ENCODE peak calls at places on chromosomes 13 and 19, in six cellular contexts. One of them, this sample, is unnamed.

GRCh38 chr13:40440990-40441820 is 225.2 kb downstream of the FOXO1 start:
- DNase-seq in activated CD4-positive, alpha-beta T cell treated with anti-CD3 and anti-CD28 coated beads, Interleukin-2, amount 50 U/mL, for 48 hours: no peak
- DNase-seq in brain microvascular endothelial cell: no peak
- DNase-seq in psoas muscle: peak
- DNase-seq in NCI-H2081: no peak
- DNase-seq in H9: no peak
- DNase-seq in this sample: peak

GRCh38 chr13:108274718-108275117 is 5.2 kb downstream of the TNFSF13B start:
- DNase-seq in psoas muscle: no peak
- DNase-seq in NCI-H2081: no peak
- DNase-seq in H9: no peak
- DNase-seq in brain microvascular endothelial cell: no peak
- DNase-seq in activated CD4-positive, alpha-beta T cell treated with anti-CD3 and anti-CD28 coated beads, Interleukin-2, amount 50 U/mL, for 48 hours: no peak
- DNase-seq in this sample: no peak

GRCh38 chr19:5068251-5069090 is 99.6 kb downstream of the KDM4B start:
- DNase-seq in NCI-H2081: no peak
- DNase-seq in H9: no peak
- DNase-seq in psoas muscle: no peak
- DNase-seq in brain microvascular endothelial cell: no peak
- DNase-seq in activated CD4-positive, alpha-beta T cell treated with anti-CD3 and anti-CD28 coated beads, Interleukin-2, amount 50 U/mL, for 48 hours: no peak
- DNase-seq in this sample: no peak

GRCh38 chr13:85935868-85936467 is 136.7 kb upstream of the SLITRK6 start:
- DNase-seq in psoas muscle: no peak
- DNase-seq in NCI-H2081: no peak
- DNase-seq in H9: no peak
- DNase-seq in activated CD4-positive, alpha-beta T cell treated with anti-CD3 and anti-CD28 coated beads, Interleukin-2, amount 50 U/mL, for 48 hours: no peak
- DNase-seq in brain microvascular endothelial cell: no peak
- DNase-seq in this sample: no peak

GRCh38 chr13:47908200-47908902 is 92.7 kb downstream of the SUCLA2 start:
- DNase-seq in psoas muscle: no peak
- DNase-seq in NCI-H2081: no peak
- DNase-seq in activated CD4-positive, alpha-beta T cell treated with anti-CD3 and anti-CD28 coated beads, Interleukin-2, amount 50 U/mL, for 48 hours: no peak
- DNase-seq in H9: no peak
- DNase-seq in brain microvascular endothelial cell: peak
- DNase-seq in this sample: peak

GRCh38 chr19:6826281-6826920 is 53.9 kb downstream of the VAV1 start:
- DNase-seq in brain microvascular endothelial cell: no peak
- DNase-seq in activated CD4-positive, alpha-beta T cell treated with anti-CD3 and anti-CD28 coated beads, Interleukin-2, amount 50 U/mL, for 48 hours: no peak
- DNase-seq in H9: no peak
- DNase-seq in psoas muscle: no peak
- DNase-seq in NCI-H2081: no peak
- DNase-seq in this sample: no peak

GRCh38 chr13:38361551-38362262 is 12.1 kb downstream of the UFM1 start:
- DNase-seq in brain microvascular endothelial cell: no peak
- DNase-seq in NCI-H2081: no peak
- DNase-seq in H9: no peak
- DNase-seq in psoas muscle: no peak
- DNase-seq in activated CD4-positive, alpha-beta T cell treated with anti-CD3 and anti-CD28 coated beads, Interleukin-2, amount 50 U/mL, for 48 hours: no peak
- DNase-seq in this sample: no peak

GRCh38 chr13:99145461-99145860 is 55.2 kb upstream of the UBAC2 start:
- DNase-seq in NCI-H2081: no peak
- DNase-seq in brain microvascular endothelial cell: no peak
- DNase-seq in activated CD4-positive, alpha-beta T cell treated with anti-CD3 and anti-CD28 coated beads, Interleukin-2, amount 50 U/mL, for 48 hours: no peak
- DNase-seq in psoas muscle: no peak
- DNase-seq in H9: no peak
- DNase-seq in this sample: no peak

GRCh38 chr13:113636266-113636963 is 21.6 kb downstream of the ATP4B start:
- DNase-seq in psoas muscle: no peak
- DNase-seq in H9: no peak
- DNase-seq in activated CD4-positive, alpha-beta T cell treated with anti-CD3 and anti-CD28 coated beads, Interleukin-2, amount 50 U/mL, for 48 hours: no peak
- DNase-seq in NCI-H2081: no peak
- DNase-seq in brain microvascular endothelial cell: no peak
- DNase-seq in this sample: no peak

GRCh38 chr13:38944219-38944618 is 46.4 kb downstream of the STOML3 start:
- DNase-seq in brain microvascular endothelial cell: no peak
- DNase-seq in H9: no peak
- DNase-seq in activated CD4-positive, alpha-beta T cell treated with anti-CD3 and anti-CD28 coated beads, Interleukin-2, amount 50 U/mL, for 48 hours: no peak
- DNase-seq in psoas muscle: no peak
- DNase-seq in NCI-H2081: no peak
- DNase-seq in this sample: no peak

GRCh38 chr13:110347535-110348308 is 40.6 kb downstream of the COL4A2 start:
- DNase-seq in brain microvascular endothelial cell: peak
- DNase-seq in psoas muscle: peak
- DNase-seq in activated CD4-positive, alpha-beta T cell treated with anti-CD3 and anti-CD28 coated beads, Interleukin-2, amount 50 U/mL, for 48 hours: no peak
- DNase-seq in H9: no peak
- DNase-seq in NCI-H2081: no peak
- DNase-seq in this sample: peak

GRCh38 chr19:34475975-34476594 is 5.5 kb upstream of the WTIP start:
- DNase-seq in NCI-H2081: no peak
- DNase-seq in activated CD4-positive, alpha-beta T cell treated with anti-CD3 and anti-CD28 coated beads, Interleukin-2, amount 50 U/mL, for 48 hours: no peak
- DNase-seq in brain microvascular endothelial cell: no peak
- DNase-seq in H9: no peak
- DNase-seq in psoas muscle: no peak
- DNase-seq in this sample: no peak